ENCODE peak calls at places on chromosomes 12 and 14, in four cellular contexts. A, B, P and X are unnamed samples. For H3K4me1, the result is how much of the 10 kb centered on the place peaks cover.

GRCh38 chr12:102702447-102703114 is 214.5 kb downstream of the PAH start:
- DNase-seq in B (peak), A (peak), P (peak), X (no peak)

GRCh38 chr14:50085570-50086315 is 30.6 kb downstream of the VCPKMT start:
- DNase-seq in A (no peak), B (no peak), P (no peak), X (no peak)

GRCh38 chr14:83816755-83817154 is 1713.2 kb upstream of the FLRT2 start:
- DNase-seq in B (no peak), A (no peak), P (no peak), X (no peak)

GRCh38 chr12:50197297-50197727 is 30.1 kb upstream of the CERS5 start:
- DNase-seq in B (no peak), A (no peak), P (peak), X (no peak)

GRCh38 chr12:100348657-100349454 is 8.0 kb upstream of the SLC17A8 start:
- DNase-seq in A (no peak), B (peak), P (peak), X (no peak)

GRCh38 chr14:80678436-80678835 is 263.1 kb downstream of the CEP128 start:
- DNase-seq in P (no peak), B (no peak), A (no peak), X (no peak)

GRCh38 chr12:106898001-106898966 is 57.4 kb upstream of the TMEM263 start:
- DNase-seq in P (no peak), B (no peak), A (no peak), X (no peak)

GRCh38 chr14:105030194-105030593 is 9.3 kb upstream of the CDCA4 start:
- DNase-seq in A (no peak), P (no peak), B (no peak), X (no peak)

GRCh38 chr12:53502983-53503728 is 2.1 kb downstream of the TARBP2 start:
- DNase-seq in P (no peak), B (no peak), A (no peak), X (no peak)

GRCh38 chr12:91854725-91855124 is 290.9 kb downstream of the BTG1 start:
- DNase-seq in P (no peak), B (no peak), A (no peak), X (no peak)

GRCh38 chr12:120887253-120888043 is 16.7 kb downstream of the SPPL3 start:
- DNase-seq in B (no peak), A (no peak), P (no peak), X (no peak)

GRCh38 chr14:90534091-90534837 is 137.4 kb downstream of the CALM1 start:
- DNase-seq in B (no peak), A (peak), P (no peak), X (no peak)

GRCh38 chr14:81301813-81302212 is 81.1 kb upstream of the GTF2A1 start:
- DNase-seq in P (no peak), A (no peak), B (no peak), X (no peak)

GRCh38 chr14:102996941-102997340 is 60.4 kb downstream of the CDC42BPB start:
- DNase-seq in A (no peak), P (no peak), B (no peak), X (no peak)

GRCh38 chr12:105267711-105268110 is 31.7 kb upstream of the APPL2 start:
- DNase-seq in A (no peak), B (no peak), P (no peak), X (no peak)

GRCh38 chr12:106986625-106987389 is at the start of gene MTERF2:
- DNase-seq in P (peak), A (peak), B (peak), X (peak)

GRCh38 chr14:22432348-22432976 is 156.6 kb downstream of the DAD1 start:
- DNase-seq in P (peak), A (no peak), B (peak), X (no peak)

GRCh38 chr12:120851444-120851843 is 52.7 kb downstream of the SPPL3 start:
- DNase-seq in A (no peak), B (no peak), P (no peak), X (no peak)

GRCh38 chr14:92495041-92495440 is 18.5 kb upstream of the RIN3 start:
- DNase-seq in P (no peak), A (no peak), B (peak), X (no peak)

GRCh38 chr14:102768223-102769048 is 8.8 kb upstream of the TRAF3 start:
- DNase-seq in A (no peak), P (no peak), B (no peak), X (no peak)

GRCh38 chr12:795305-795704 is 42.9 kb downstream of the WNK1 start:
- DNase-seq in B (no peak), P (no peak), A (no peak), X (no peak)

GRCh38 chr12:23694920-23695319 is 254.6 kb downstream of the SOX5 start:
- DNase-seq in P (no peak), A (no peak), B (no peak), X (no peak)

GRCh38 chr14:91511014-91511466 is 930 bp upstream of the PPP4R3A start:
- DNase-seq in B (peak), P (no peak), A (no peak), X (no peak)

GRCh38 chr12:76680940-76681339 is 83.0 kb upstream of the ZDHHC17 start:
- DNase-seq in A (no peak), P (no peak), B (no peak), X (no peak)

GRCh38 chr12:14327717-14328116 is 37.8 kb upstream of the ATF7IP start:
- DNase-seq in A (no peak), P (no peak), B (no peak), X (no peak)

GRCh38 chr12:92785563-92785950 is 82.8 kb downstream of the PLEKHG7 start:
- DNase-seq in A (no peak), P (no peak), B (no peak), X (no peak)

GRCh38 chr12:47818701-47819543 is 781 bp downstream of the HDAC7 start:
- DNase-seq in A (peak), P (peak), B (peak), X (peak)

GRCh38 chr14:99673328-99674063 is 10.6 kb upstream of the CYP46A1 start:
- DNase-seq in A (no peak), B (no peak), P (no peak), X (no peak)

GRCh38 chr14:55650992-55651391 is 71.0 kb downstream of the KTN1 start:
- DNase-seq in A (no peak), P (no peak), B (no peak), X (no peak)

GRCh38 chr14:37114559-37114958 is 57.8 kb downstream of the SLC25A21 start:
- DNase-seq in A (no peak), B (no peak), P (no peak), X (no peak)

GRCh38 chr12:95424271-95424994 is 49.5 kb upstream of the METAP2 start:
- DNase-seq in B (no peak), P (peak), A (no peak), X (no peak)

GRCh38 chr12:89838846-89839245 is 130.2 kb upstream of the ATP2B1 start:
- DNase-seq in P (no peak), A (no peak), B (no peak), X (no peak)

GRCh38 chr12:124036117-124037109 is 63.4 kb downstream of the ZNF664 start:
- DNase-seq in B (peak), A (no peak), P (peak), X (no peak)

DNA sequence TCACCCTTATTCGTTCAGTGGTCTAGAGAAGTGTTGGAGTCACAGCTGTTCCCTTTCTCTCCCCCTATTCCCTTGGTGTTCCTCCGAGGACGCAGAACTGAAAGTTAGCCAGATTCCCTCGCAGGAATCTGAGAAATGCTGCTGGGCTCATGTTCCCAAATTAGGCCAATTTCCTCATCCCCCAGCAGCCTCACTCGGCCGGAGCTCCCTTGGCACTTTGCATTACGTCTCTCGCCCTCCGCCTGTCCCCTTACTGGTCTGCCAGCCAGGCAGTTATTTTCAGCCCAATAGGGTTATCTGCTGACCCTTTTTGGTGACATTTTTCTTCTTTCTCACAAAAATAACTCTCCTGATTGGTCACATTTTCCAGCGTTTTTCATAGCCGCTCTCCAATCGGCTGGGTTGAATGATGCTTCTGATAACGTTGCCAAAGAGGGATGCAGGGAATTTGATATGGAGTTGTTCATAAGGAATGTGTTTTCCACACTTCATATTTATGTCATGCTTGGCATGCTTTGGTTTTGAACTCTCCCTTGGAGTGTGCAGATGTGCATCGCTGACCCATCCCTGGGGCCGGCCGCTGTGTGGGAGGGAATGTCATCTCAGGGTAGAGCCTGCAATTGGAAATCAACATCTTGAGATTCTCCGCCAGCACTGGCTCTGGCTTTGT is 9.9 kb downstream of the IFT43 start:
- DNase-seq in B (no peak), A (peak), P (no peak), X (peak)
- H3K4me1 ChIP-seq in B (under half), A (under half), P (under half), X (half or more)

DNA sequence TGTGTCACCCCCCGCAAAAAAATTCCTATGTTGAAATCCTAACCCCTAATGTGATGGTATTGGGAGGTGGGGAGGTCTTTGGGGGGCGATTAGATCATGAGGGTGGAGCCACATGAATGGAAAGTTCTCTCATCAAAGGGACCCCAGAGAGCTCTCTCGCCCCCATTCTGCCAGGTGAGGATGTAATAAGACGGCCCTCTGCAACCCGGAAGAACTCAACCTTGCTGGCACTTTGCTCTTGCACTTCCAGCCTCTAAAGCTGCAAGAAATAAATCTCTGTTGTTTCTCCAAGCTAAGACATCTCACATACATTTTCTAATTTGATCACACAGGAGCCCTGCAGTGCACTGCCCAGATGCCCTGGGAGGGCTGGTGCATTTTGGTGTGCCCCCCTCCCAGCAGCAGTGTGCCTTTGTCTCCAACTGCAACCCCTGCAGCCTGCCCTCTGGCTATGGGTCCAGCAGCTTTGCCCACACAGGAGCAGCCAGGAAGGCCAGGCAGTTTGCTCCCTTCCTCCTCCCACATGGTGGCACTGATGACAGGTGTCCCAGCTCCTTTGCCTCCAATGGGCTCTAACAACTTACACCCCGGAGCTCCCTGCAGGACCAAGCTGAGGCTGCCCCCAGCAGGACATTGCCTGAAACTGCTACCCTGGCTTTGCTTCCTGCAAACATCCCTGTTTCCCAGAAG is 59.3 kb downstream of the C14orf132 start:
- DNase-seq in B (peak), A (no peak), P (peak), X (no peak)
- H3K4me1 ChIP-seq in B (half or more), A (under half), P (under half), X (under half)

DNA sequence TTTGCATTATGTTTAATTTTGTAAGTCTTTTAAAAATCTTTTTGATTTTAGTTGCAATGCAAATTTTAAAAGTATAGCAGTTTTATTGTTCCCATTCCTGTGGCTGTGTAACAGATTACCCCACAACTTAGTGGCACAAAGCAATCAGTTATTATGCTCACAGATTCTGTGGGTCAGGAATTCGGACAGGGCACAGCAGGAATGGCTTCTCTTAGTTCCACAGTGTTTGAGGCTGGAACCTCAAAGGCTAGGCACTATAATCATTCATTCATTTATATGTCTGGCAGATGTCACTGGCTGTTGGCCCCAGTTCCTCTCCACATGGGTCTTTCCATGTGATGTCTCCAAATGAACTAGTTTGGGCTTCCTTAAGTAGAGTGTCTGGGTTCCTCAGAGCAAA is 193.3 kb downstream of the RAD51B start:
- DNase-seq in A (no peak), P (no peak), B (no peak), X (no peak)
- H3K4me1 ChIP-seq in A (under half), P (under half), B (half or more), X (under half)

GRCh38 chr14:77962731-77963520 is 163.0 kb downstream of the ADCK1 start:
- DNase-seq in A (no peak), B (no peak), P (no peak), X (no peak)

GRCh38 chr14:77965919-77966435 is 166.1 kb downstream of the ADCK1 start:
- DNase-seq in P (no peak), A (no peak), B (peak), X (no peak)

GRCh38 chr14:77967110-77967509 is 167.2 kb downstream of the ADCK1 start:
- DNase-seq in B (no peak), A (no peak), P (no peak), X (no peak)

GRCh38 chr14:77961853-77962580 is 162.1 kb downstream of the ADCK1 start:
- DNase-seq in B (peak), A (no peak), P (no peak), X (no peak)

GRCh38 chr14:77965050-77965449 is 165.1 kb downstream of the ADCK1 start:
- DNase-seq in P (no peak), A (no peak), B (no peak), X (no peak)
- H3K4me1 ChIP-seq in P (under half), A (under half), B (under half), X (under half)

GRCh38 chr14:61467281-61467680 is 145.9 kb downstream of the PRKCH start:
- DNase-seq in A (peak), P (no peak), B (no peak), X (no peak)
- H3K4me1 ChIP-seq in A (half or more), P (under half), B (half or more), X (half or more)

GRCh38 chr12:94203796-94204195 is 55.4 kb downstream of the PLXNC1 start:
- DNase-seq in B (no peak), A (no peak), P (no peak), X (no peak)

GRCh38 chr12:94207467-94208432 is 59.4 kb downstream of the PLXNC1 start:
- DNase-seq in P (peak), A (no peak), B (no peak), X (no peak)

GRCh38 chr12:94204647-94205247 is 56.4 kb downstream of the PLXNC1 start:
- DNase-seq in A (no peak), P (no peak), B (no peak), X (no peak)

GRCh38 chr12:94206886-94207285 is 58.5 kb downstream of the PLXNC1 start:
- DNase-seq in B (no peak), P (no peak), A (no peak), X (no peak)

GRCh38 chr12:94205738-94206310 is 57.4 kb downstream of the PLXNC1 start:
- DNase-seq in B (no peak), P (no peak), A (no peak), X (no peak)
- H3K4me1 ChIP-seq in B (under half), P (under half), A (under half), X (under half)